ENCODE peak calls at places on chromosomes 16 and 17, in nine cellular contexts. Y is GM10248; I is fibroblast of lung; V is testis; L is astrocyte of the hippocampus; W is stimulated activated CD4-positive, alpha-beta T cell treated with anti-CD3 and anti-CD28 coated beads, Interleukin-1b, Interleukin-23, amount 100 ng/mL, for 24 hours; E is B cell; N is mucosa of descending colon; P is omental fat pad. X is an unnamed sample.

GRCh38 chr16:53282975-53283946 is 151.0 kb upstream of the RBL2 start:
- DNase-seq in Y (no peak), I (peak), V (no peak), L (peak), W (no peak), E (peak), N (no peak), P (no peak), X (no peak)

GRCh38 chr16:50099957-50100648 is 34.3 kb downstream of the HEATR3 start:
- DNase-seq in Y (no peak), I (no peak), V (no peak), L (no peak), W (no peak), E (no peak), N (no peak), P (no peak), X (no peak)

GRCh38 chr16:65375651-65376050 is 253.8 kb upstream of the CDH11 start:
- DNase-seq in Y (no peak), I (no peak), V (no peak), L (no peak), W (no peak), E (no peak), N (no peak), P (no peak), X (no peak)

GRCh38 chr17:40473573-40474365 is 27.7 kb downstream of the TNS4 start:
- DNase-seq in Y (no peak), I (no peak), V (no peak), L (no peak), W (no peak), E (no peak), N (no peak), P (no peak), X (no peak)

GRCh38 chr17:59485018-59485417 is 80.4 kb upstream of the DHX40 start:
- DNase-seq in Y (no peak), I (no peak), V (no peak), L (no peak), W (no peak), E (no peak), N (no peak), P (no peak), X (no peak)

GRCh38 chr16:48834576-48834975 is 224.6 kb upstream of the N4BP1 start:
- DNase-seq in Y (no peak), I (no peak), V (no peak), L (no peak), W (no peak), E (no peak), N (no peak), P (no peak), X (no peak)

GRCh38 chr17:57442914-57443571 is 186.7 kb downstream of the MSI2 start:
- DNase-seq in Y (no peak), I (peak), V (peak), L (peak), W (no peak), E (peak), N (peak), P (no peak), X (no peak)

GRCh38 chr17:596763-597644 is 117.6 kb downstream of the VPS53 start:
- DNase-seq in Y (no peak), I (peak), V (no peak), L (peak), W (no peak), E (no peak), N (no peak), P (no peak), X (no peak)

GRCh38 chr16:20853981-20854620 is 46.1 kb downstream of the DCUN1D3 start:
- DNase-seq in Y (no peak), I (no peak), V (no peak), L (no peak), W (no peak), E (no peak), N (no peak), P (no peak), X (no peak)